ENCODE peak calls at places on chromosome 11, in nine cellular contexts. A is coronary artery, X is T-cell, N is upper lobe of right lung, O is GF-D8, E is T47D, V is KBM-7, L is NCI-H1930, H is neural progenitor cell. M is an unnamed sample.

GRCh38 chr11:15107730-15108515 is 6.8 kb upstream of the INSC start:
- DNase-seq in A (no peak), X (no peak), N (no peak), O (no peak), E (no peak), V (no peak), L (no peak), H (no peak), M (no peak)

GRCh38 chr11:19027829-19028595 is 32.5 kb downstream of the MRGPRX2 start:
- DNase-seq in A (no peak), X (no peak), N (no peak), O (no peak), E (no peak), V (no peak), L (no peak), H (no peak), M (peak)

GRCh38 chr11:94702481-94702880 is 65.7 kb upstream of the AMOTL1 start:
- DNase-seq in A (no peak), X (no peak), N (no peak), O (no peak), E (no peak), V (no peak), L (no peak), H (no peak), M (no peak)

GRCh38 chr11:118606157-118606843 is 1.1 kb upstream of the PHLDB1 start:
- DNase-seq in A (no peak), X (no peak), N (no peak), O (no peak), E (no peak), V (no peak), L (no peak), H (peak), M (no peak)

GRCh38 chr11:78691215-78691614 is 116.6 kb upstream of the NARS2 start:
- DNase-seq in A (no peak), X (no peak), N (no peak), O (no peak), E (no peak), V (no peak), L (no peak), H (no peak), M (no peak)

GRCh38 chr11:94873910-94874575 is 99.3 kb downstream of the CWC15 start:
- DNase-seq in A (peak), X (no peak), N (no peak), O (no peak), E (no peak), V (no peak), L (no peak), H (no peak), M (no peak)

GRCh38 chr11:128172046-128172878 is 415.1 kb downstream of the ETS1 start:
- DNase-seq in A (peak), X (peak), N (peak), O (peak), E (peak), V (peak), L (peak), H (peak), M (peak)

GRCh38 chr11:44058275-44058674 is 7.8 kb upstream of the ACCS start:
- DNase-seq in A (peak), X (no peak), N (no peak), O (no peak), E (no peak), V (no peak), L (no peak), H (no peak), M (no peak)

M was measured in iris pigment epithelial cell.